ENCODE peak calls at places on chromosomes 6 and 20, in six cellular contexts. C is mammary epithelial cell, W is SK-N-SH, D is ascending aorta, A is thoracic aorta, P is tibial artery. Q is an unnamed sample. For H3K27me3, the result is how much of the 10 kb centered on the place peaks cover.

GRCh38 chr6:169963581-169964297 is 212.3 kb downstream of the ERMARD start:
- DNase-seq in C (no peak), W (peak), D (no peak), A (no peak), P (no peak), Q (no peak)

GRCh38 chr6:14681699-14682487 is 564.0 kb upstream of the JARID2 start:
- DNase-seq in C (peak), W (no peak), D (no peak), A (no peak), P (no peak), Q (no peak)

GRCh38 chr6:54850061-54850460 is 3.5 kb downstream of the FAM83B start:
- DNase-seq in C (no peak), W (no peak), D (no peak), A (no peak), P (no peak), Q (no peak)

GRCh38 chr20:38338849-38339520 is 7.3 kb upstream of the LBP start:
- DNase-seq in C (peak), W (no peak), D (no peak), A (no peak), P (no peak), Q (no peak)

GRCh38 chr6:110938176-110938575 is 20.3 kb upstream of the GTF3C6 start:
- DNase-seq in C (peak), W (no peak), D (no peak), A (no peak), P (no peak), Q (no peak)

GRCh38 chr6:157615411-157615763 is 207.7 kb upstream of the SNX9 start:
- DNase-seq in C (no peak), W (no peak), D (no peak), A (no peak), P (no peak), Q (no peak)

GRCh38 chr20:20452254-20452676 is 84.4 kb downstream of the INSM1 start:
- DNase-seq in C (peak), W (no peak), D (no peak), A (no peak), P (peak), Q (no peak)

GRCh38 chr6:116087437-116088027 is 13.1 kb upstream of the NT5DC1 start:
- DNase-seq in C (peak), W (no peak), D (no peak), A (no peak), P (no peak), Q (no peak)

GRCh38 chr6:26322645-26323482 is 42.1 kb upstream of the BTN3A2 start:
- DNase-seq in C (peak), W (peak), D (no peak), A (no peak), P (peak), Q (no peak)

GRCh38 chr6:24564081-24564480 is 69.3 kb downstream of the ALDH5A1 start:
- DNase-seq in C (no peak), W (no peak), D (no peak), A (no peak), P (no peak), Q (no peak)

GRCh38 chr6:95690328-95690727 is 113.0 kb downstream of the MANEA start:
- DNase-seq in C (no peak), W (no peak), D (no peak), A (no peak), P (no peak), Q (no peak)

GRCh38 chr6:111732390-111732789 is 126.7 kb upstream of the TRAF3IP2 start:
- DNase-seq in C (no peak), W (no peak), D (no peak), A (no peak), P (no peak), Q (no peak)

GRCh38 chr6:101830501-101831031 is 437.1 kb downstream of the GRIK2 start:
- DNase-seq in C (peak), W (no peak), D (no peak), A (no peak), P (no peak), Q (no peak)

GRCh38 chr20:24701668-24702067 is 232.2 kb downstream of the SYNDIG1 start:
- DNase-seq in C (no peak), W (no peak), D (no peak), A (no peak), P (no peak), Q (peak)

GRCh38 chr6:136324981-136325380 is 35.3 kb upstream of the BCLAF1 start:
- DNase-seq in C (no peak), W (no peak), D (no peak), A (no peak), P (no peak), Q (no peak)

GRCh38 chr6:26186652-26187051 is 99.4 kb downstream of the HFE start:
- DNase-seq in C (no peak), W (no peak), D (no peak), A (no peak), P (no peak), Q (no peak)

GRCh38 chr20:51327251-51327841 is 215.2 kb downstream of the NFATC2 start:
- DNase-seq in C (peak), W (no peak), D (no peak), A (no peak), P (no peak), Q (no peak)

GRCh38 chr20:49646126-49646525 is 67.6 kb downstream of the B4GALT5 start:
- DNase-seq in C (no peak), W (no peak), D (no peak), A (no peak), P (no peak), Q (no peak)

GRCh38 chr20:14860410-14860814 is 523.0 kb upstream of the FLRT3 start:
- DNase-seq in C (no peak), W (no peak), D (no peak), A (no peak), P (no peak), Q (no peak)

GRCh38 chr6:121480099-121480713 is 44.8 kb downstream of the GJA1 start:
- DNase-seq in C (no peak), W (no peak), D (no peak), A (no peak), P (no peak), Q (no peak)

GRCh38 chr6:15495375-15495901 is 167.4 kb downstream of the DTNBP1 start:
- DNase-seq in C (no peak), W (no peak), D (no peak), A (no peak), P (no peak), Q (no peak)

GRCh38 chr20:44442298-44443070 is 33.2 kb upstream of the TTPAL start:
- DNase-seq in C (no peak), W (no peak), D (no peak), A (no peak), P (no peak), Q (no peak)

GRCh38 chr20:34200020-34200419 is 41.2 kb upstream of the ASIP start:
- DNase-seq in C (no peak), W (no peak), D (no peak), A (no peak), P (no peak), Q (no peak)

GRCh38 chr20:31568041-31568731 is 36.9 kb upstream of the ID1 start:
- DNase-seq in C (no peak), W (no peak), D (no peak), A (no peak), P (no peak), Q (no peak)

GRCh38 chr20:15561707-15562106 is 1011.5 kb downstream of the KIF16B start:
- DNase-seq in C (no peak), W (peak), D (no peak), A (no peak), P (no peak), Q (no peak)

GRCh38 chr6:36204068-36204753 is 7.7 kb downstream of the BRPF3 start:
- DNase-seq in C (no peak), W (no peak), D (no peak), A (no peak), P (no peak), Q (no peak)

GRCh38 chr6:32151885-32152311 is at the start of gene PRRT1:
- DNase-seq in C (no peak), W (peak), D (no peak), A (no peak), P (no peak), Q (no peak)

GRCh38 chr6:35139924-35140524 is 1.1 kb downstream of the TCP11 start:
- DNase-seq in C (peak), W (peak), D (no peak), A (no peak), P (no peak), Q (no peak)

GRCh38 chr6:151391021-151391470 is 313 bp downstream of the ZBTB2 start:
- DNase-seq in C (no peak), W (peak), D (no peak), A (peak), P (peak), Q (peak)

GRCh38 chr6:50819527-50819905 is 845 bp downstream of the TFAP2B start:
- DNase-seq in C (peak), W (no peak), D (no peak), A (no peak), P (no peak), Q (no peak)

GRCh38 chr6:30703011-30703410 is 12.2 kb upstream of the NRM start:
- DNase-seq in C (no peak), W (no peak), D (no peak), A (no peak), P (no peak), Q (no peak)

GRCh38 chr20:62470459-62470858 is 5.3 kb downstream of the GATA5 start:
- DNase-seq in C (no peak), W (no peak), D (no peak), A (no peak), P (no peak), Q (no peak)

GRCh38 chr20:62473200-62473585 is 2.6 kb downstream of the GATA5 start:
- DNase-seq in C (no peak), W (no peak), D (no peak), A (no peak), P (no peak), Q (no peak)

GRCh38 chr20:62472343-62473199 is 3.2 kb downstream of the GATA5 start:
- DNase-seq in C (no peak), W (no peak), D (no peak), A (no peak), P (no peak), Q (no peak)

GRCh38 chr20:62473717-62474584 is 1.8 kb downstream of the GATA5 start:
- DNase-seq in C (no peak), W (no peak), D (no peak), A (no peak), P (no peak), Q (no peak)

GRCh38 chr20:62472020-62472342 is 3.8 kb downstream of the GATA5 start:
- DNase-seq in C (no peak), W (no peak), D (no peak), A (no peak), P (no peak), Q (no peak)
- H3K27me3 ChIP-seq in C (under half), W (under half), D (under half), A (under half), P (half or more), Q (half or more)

DNA sequence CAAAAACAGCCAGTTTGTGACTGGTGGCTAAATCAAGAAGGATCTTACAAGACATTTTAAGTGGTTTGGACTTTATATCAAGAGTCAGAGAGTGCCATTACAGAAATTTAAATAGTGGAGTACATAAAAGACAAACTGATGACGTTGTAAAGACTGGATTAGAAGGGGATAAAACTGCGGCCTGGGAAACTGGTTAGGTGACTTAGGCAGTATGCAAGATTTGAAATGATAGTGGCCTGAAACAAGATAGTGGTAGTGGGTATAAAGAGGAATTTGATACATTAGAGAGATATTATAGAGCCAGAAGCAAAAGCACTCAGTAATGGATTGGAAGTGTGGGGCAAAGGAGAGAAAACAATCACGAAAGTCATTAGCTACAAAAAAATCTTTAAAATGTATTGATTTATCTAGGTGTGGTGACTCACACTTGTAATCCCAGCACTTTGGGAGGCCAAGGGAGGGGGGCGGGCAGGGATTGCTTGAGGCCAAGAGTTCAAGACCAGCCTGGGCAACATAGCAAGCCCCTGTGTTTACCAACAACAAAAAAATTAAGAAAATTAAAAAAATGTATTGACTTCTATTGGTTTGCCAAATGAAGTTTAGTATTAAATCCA is 1.6 kb upstream of the MYO6 start:
- DNase-seq in C (no peak), W (no peak), D (no peak), A (no peak), P (no peak), Q (no peak)
- H3K27me3 ChIP-seq in C (under half), W (under half), D (under half), A (under half), P (under half), Q (under half)

GRCh38 chr6:1400126-1400850 is 10.9 kb downstream of the FOXF2 start:
- DNase-seq in C (no peak), W (no peak), D (no peak), A (no peak), P (no peak), Q (peak)
- H3K27me3 ChIP-seq in C (under half), W (half or more), D (under half), A (under half), P (half or more), Q (under half)

GRCh38 chr6:167492096-167492449 is 167.2 kb downstream of the TTLL2 start:
- DNase-seq in C (no peak), W (no peak), D (no peak), A (no peak), P (peak), Q (no peak)

GRCh38 chr6:167493310-167493709 is 168.4 kb downstream of the TTLL2 start:
- DNase-seq in C (no peak), W (no peak), D (no peak), A (no peak), P (no peak), Q (no peak)

GRCh38 chr6:167485186-167485978 is 160.5 kb downstream of the TTLL2 start:
- DNase-seq in C (no peak), W (peak), D (no peak), A (no peak), P (no peak), Q (no peak)

GRCh38 chr6:167491403-167492095 is 166.7 kb downstream of the TTLL2 start:
- DNase-seq in C (no peak), W (no peak), D (no peak), A (no peak), P (no peak), Q (no peak)

GRCh38 chr6:167487706-167488664 is 163.1 kb downstream of the TTLL2 start:
- DNase-seq in C (no peak), W (no peak), D (no peak), A (no peak), P (no peak), Q (no peak)
- H3K27me3 ChIP-seq in C (under half), W (under half), D (under half), A (under half), P (under half), Q (under half)

GRCh38 chr6:10417681-10418104 is 2.8 kb upstream of the TFAP2A start:
- DNase-seq in C (peak), W (no peak), D (no peak), A (no peak), P (no peak), Q (no peak)

GRCh38 chr6:10419749-10420545 is 5.1 kb upstream of the TFAP2A start:
- DNase-seq in C (peak), W (no peak), D (no peak), A (no peak), P (no peak), Q (peak)

GRCh38 chr6:10420546-10421507 is 6.0 kb upstream of the TFAP2A start:
- DNase-seq in C (no peak), W (no peak), D (no peak), A (no peak), P (no peak), Q (no peak)

GRCh38 chr6:10418361-10418861 is 3.5 kb upstream of the TFAP2A start:
- DNase-seq in C (peak), W (no peak), D (no peak), A (no peak), P (no peak), Q (no peak)

GRCh38 chr6:10418862-10419748 is 4.2 kb upstream of the TFAP2A start:
- DNase-seq in C (peak), W (no peak), D (no peak), A (no peak), P (no peak), Q (peak)
- H3K27me3 ChIP-seq in C (under half), W (half or more), D (half or more), A (half or more), P (half or more), Q (under half)

DNA sequence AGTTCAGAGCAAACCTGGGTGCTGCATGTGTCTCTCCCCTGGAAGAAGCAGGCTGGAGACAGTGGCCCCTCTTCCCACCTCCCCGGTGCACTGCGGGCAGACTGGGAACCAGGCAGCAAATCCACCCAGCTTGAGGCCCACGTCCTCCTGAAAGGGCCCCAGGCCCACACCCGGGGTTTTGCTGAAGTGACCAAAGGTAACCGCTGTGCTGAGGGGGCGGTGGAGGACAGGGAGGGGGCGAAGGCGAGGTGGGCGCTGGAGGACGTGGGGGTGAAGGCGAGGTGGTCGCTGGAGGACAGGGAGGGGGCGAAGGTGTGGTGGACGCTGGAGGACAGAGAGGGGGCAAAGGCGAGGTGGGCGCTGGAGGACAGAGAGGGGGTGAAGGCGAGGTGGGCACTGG is 1.8 kb upstream of the BIRC7 start:
- DNase-seq in C (no peak), W (no peak), D (no peak), A (no peak), P (no peak), Q (no peak)
- H3K27me3 ChIP-seq in C (under half), W (under half), D (under half), A (under half), P (half or more), Q (half or more)

GRCh38 chr6:41519748-41520699 is 26.2 kb upstream of the FOXP4 start:
- DNase-seq in C (no peak), W (peak), D (no peak), A (no peak), P (no peak), Q (no peak)
- H3K27me3 ChIP-seq in C (under half), W (under half), D (under half), A (under half), P (under half), Q (under half)

Q was measured in breast epithelium.